ENCODE peak calls at places on chromosomes 12 and 14, in five cellular contexts. One of them, this sample, is unnamed.

GRCh38 chr14:106842687-106843086 is 1316.3 kb downstream of the TMEM121 start:
- DNase-seq in adrenal gland: no peak
- DNase-seq in lower lobe of right lung: no peak
- DNase-seq in foreskin fibroblast: no peak
- DNase-seq in heart left ventricle: no peak
- DNase-seq in this sample: no peak

GRCh38 chr12:11869901-11870300 is 200.8 kb upstream of the BCL2L14 start:
- DNase-seq in adrenal gland: no peak
- DNase-seq in lower lobe of right lung: no peak
- DNase-seq in heart left ventricle: no peak
- DNase-seq in foreskin fibroblast: no peak
- DNase-seq in this sample: no peak

GRCh38 chr12:124318336-124319020 is 23.6 kb downstream of the RFLNA start:
- DNase-seq in foreskin fibroblast: no peak
- DNase-seq in lower lobe of right lung: no peak
- DNase-seq in heart left ventricle: no peak
- DNase-seq in adrenal gland: no peak
- DNase-seq in this sample: no peak

GRCh38 chr14:104284107-104284592 is 145.8 kb downstream of the KIF26A start:
- DNase-seq in foreskin fibroblast: no peak
- DNase-seq in adrenal gland: no peak
- DNase-seq in lower lobe of right lung: peak; percentile 29
- DNase-seq in heart left ventricle: no peak
- DNase-seq in this sample: no peak

GRCh38 chr12:95070378-95070777 is 3.0 kb downstream of the NR2C1 start:
- DNase-seq in heart left ventricle: no peak
- DNase-seq in lower lobe of right lung: no peak
- DNase-seq in adrenal gland: no peak
- DNase-seq in foreskin fibroblast: no peak
- DNase-seq in this sample: no peak

GRCh38 chr14:39454906-39455539 is 22.8 kb upstream of the FBXO33 start:
- DNase-seq in foreskin fibroblast: no peak
- DNase-seq in heart left ventricle: no peak
- DNase-seq in lower lobe of right lung: no peak
- DNase-seq in adrenal gland: no peak
- DNase-seq in this sample: no peak

GRCh38 chr12:124537525-124538193 is 29.8 kb downstream of the NCOR2 start:
- DNase-seq in heart left ventricle: no peak
- DNase-seq in adrenal gland: no peak
- DNase-seq in lower lobe of right lung: peak; percentile 88
- DNase-seq in foreskin fibroblast: no peak
- DNase-seq in this sample: no peak

GRCh38 chr14:106060576-106060975 is 534.2 kb downstream of the TMEM121 start:
- DNase-seq in lower lobe of right lung: no peak
- DNase-seq in adrenal gland: no peak
- DNase-seq in heart left ventricle: no peak
- DNase-seq in foreskin fibroblast: no peak
- DNase-seq in this sample: no peak

GRCh38 chr14:74919421-74920165 is 3.5 kb downstream of the RPS6KL1 start:
- DNase-seq in adrenal gland: no peak
- DNase-seq in foreskin fibroblast: peak; percentile 41
- DNase-seq in heart left ventricle: no peak
- DNase-seq in lower lobe of right lung: no peak
- DNase-seq in this sample: no peak

GRCh38 chr14:103185051-103186027 is 62.1 kb downstream of the TNFAIP2 start:
- DNase-seq in lower lobe of right lung: no peak
- DNase-seq in foreskin fibroblast: no peak
- DNase-seq in heart left ventricle: no peak
- DNase-seq in adrenal gland: no peak
- DNase-seq in this sample: peak; percentile 33

GRCh38 chr12:113161415-113162016 is 12.0 kb downstream of the CFAP73 start:
- DNase-seq in heart left ventricle: no peak
- DNase-seq in adrenal gland: no peak
- DNase-seq in foreskin fibroblast: no peak
- DNase-seq in lower lobe of right lung: no peak
- DNase-seq in this sample: no peak

GRCh38 chr14:31927348-31927826 is 149.7 kb upstream of the ARHGAP5 start:
- DNase-seq in heart left ventricle: peak; percentile 46
- DNase-seq in adrenal gland: no peak
- DNase-seq in foreskin fibroblast: peak; percentile 87
- DNase-seq in lower lobe of right lung: no peak
- DNase-seq in this sample: peak; percentile 72

GRCh38 chr14:102317564-102318248 is 1.8 kb upstream of the ZNF839 start:
- DNase-seq in foreskin fibroblast: no peak
- DNase-seq in heart left ventricle: peak; percentile 57
- DNase-seq in adrenal gland: peak; percentile 24
- DNase-seq in lower lobe of right lung: no peak
- DNase-seq in this sample: no peak

GRCh38 chr14:80977103-80977728 is 21.8 kb downstream of the TSHR start:
- DNase-seq in lower lobe of right lung: no peak
- DNase-seq in adrenal gland: no peak
- DNase-seq in heart left ventricle: no peak
- DNase-seq in foreskin fibroblast: no peak
- DNase-seq in this sample: no peak
- TF ChIP-seq CTCF in lower lobe of right lung: no peak
- TF ChIP-seq CTCF in adrenal gland: no peak
- TF ChIP-seq CTCF in heart left ventricle: no peak
- TF ChIP-seq CTCF in foreskin fibroblast: no peak
- TF ChIP-seq CTCF in this sample: no peak

GRCh38 chr12:6620137-6620884 is 13.1 kb upstream of the CHD4 start:
- DNase-seq in heart left ventricle: no peak
- DNase-seq in adrenal gland: no peak
- DNase-seq in foreskin fibroblast: no peak
- DNase-seq in lower lobe of right lung: peak; percentile 73
- DNase-seq in this sample: no peak
- H3K4me3 ChIP-seq in heart left ventricle: peak overlapping the region; percentile 3
- H3K4me3 ChIP-seq in adrenal gland: no peak overlapping the region
- H3K4me3 ChIP-seq in foreskin fibroblast: no peak overlapping the region
- H3K4me3 ChIP-seq in lower lobe of right lung: peak overlapping the region; percentile 33
- H3K4me3 ChIP-seq in this sample: no peak overlapping the region

GRCh38 chr12:53998900-53999236 is 1.1 kb upstream of the HOXC9 start:
- DNase-seq in heart left ventricle: no peak
- DNase-seq in foreskin fibroblast: no peak
- DNase-seq in adrenal gland: no peak
- DNase-seq in lower lobe of right lung: no peak
- DNase-seq in this sample: no peak
- TF ChIP-seq CTCF in heart left ventricle: no peak
- TF ChIP-seq CTCF in foreskin fibroblast: no peak
- TF ChIP-seq CTCF in adrenal gland: no peak
- TF ChIP-seq CTCF in lower lobe of right lung: no peak
- TF ChIP-seq CTCF in this sample: no peak

DNA sequence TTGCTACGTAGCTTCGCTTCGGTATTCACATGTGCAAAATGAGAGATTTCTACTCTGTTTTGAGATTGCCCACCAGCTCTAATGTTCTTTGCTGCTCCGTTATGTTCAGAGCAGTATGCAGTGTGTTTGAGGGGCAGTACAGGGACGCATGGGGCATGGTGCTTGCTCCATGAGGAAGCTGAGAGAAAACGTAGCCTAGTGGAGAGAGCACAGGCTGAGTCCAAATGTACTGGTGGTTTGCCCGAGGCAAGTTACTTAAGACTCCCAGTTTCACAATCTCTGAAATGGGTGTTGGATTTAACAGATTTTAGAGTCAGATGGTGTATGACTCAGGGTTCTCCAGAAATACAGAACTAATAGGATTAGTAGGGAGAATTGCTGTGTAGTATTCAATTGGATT is 310.5 kb downstream of the ETNK1 start:
- DNase-seq in adrenal gland: no peak
- DNase-seq in lower lobe of right lung: no peak
- DNase-seq in foreskin fibroblast: no peak
- DNase-seq in heart left ventricle: no peak
- DNase-seq in this sample: no peak
- H3K4me3 ChIP-seq in adrenal gland: no peak overlapping the region
- H3K4me3 ChIP-seq in lower lobe of right lung: no peak overlapping the region
- H3K4me3 ChIP-seq in foreskin fibroblast: no peak overlapping the region
- H3K4me3 ChIP-seq in heart left ventricle: no peak overlapping the region
- H3K4me3 ChIP-seq in this sample: no peak overlapping the region

GRCh38 chr12:32296541-32296940 is 102.8 kb upstream of the FGD4 start:
- DNase-seq in foreskin fibroblast: no peak
- DNase-seq in adrenal gland: no peak
- DNase-seq in lower lobe of right lung: no peak
- DNase-seq in heart left ventricle: no peak
- DNase-seq in this sample: no peak

GRCh38 chr12:32298917-32299316 is 100.4 kb upstream of the FGD4 start:
- DNase-seq in foreskin fibroblast: peak; percentile 23
- DNase-seq in lower lobe of right lung: no peak
- DNase-seq in adrenal gland: no peak
- DNase-seq in heart left ventricle: no peak
- DNase-seq in this sample: no peak

GRCh38 chr12:32292175-32292574 is 107.2 kb upstream of the FGD4 start:
- DNase-seq in lower lobe of right lung: no peak
- DNase-seq in heart left ventricle: no peak
- DNase-seq in adrenal gland: no peak
- DNase-seq in foreskin fibroblast: no peak
- DNase-seq in this sample: no peak

GRCh38 chr12:32290411-32290810 is 108.9 kb upstream of the FGD4 start:
- DNase-seq in lower lobe of right lung: no peak
- DNase-seq in foreskin fibroblast: no peak
- DNase-seq in heart left ventricle: no peak
- DNase-seq in adrenal gland: no peak
- DNase-seq in this sample: no peak

DNA sequence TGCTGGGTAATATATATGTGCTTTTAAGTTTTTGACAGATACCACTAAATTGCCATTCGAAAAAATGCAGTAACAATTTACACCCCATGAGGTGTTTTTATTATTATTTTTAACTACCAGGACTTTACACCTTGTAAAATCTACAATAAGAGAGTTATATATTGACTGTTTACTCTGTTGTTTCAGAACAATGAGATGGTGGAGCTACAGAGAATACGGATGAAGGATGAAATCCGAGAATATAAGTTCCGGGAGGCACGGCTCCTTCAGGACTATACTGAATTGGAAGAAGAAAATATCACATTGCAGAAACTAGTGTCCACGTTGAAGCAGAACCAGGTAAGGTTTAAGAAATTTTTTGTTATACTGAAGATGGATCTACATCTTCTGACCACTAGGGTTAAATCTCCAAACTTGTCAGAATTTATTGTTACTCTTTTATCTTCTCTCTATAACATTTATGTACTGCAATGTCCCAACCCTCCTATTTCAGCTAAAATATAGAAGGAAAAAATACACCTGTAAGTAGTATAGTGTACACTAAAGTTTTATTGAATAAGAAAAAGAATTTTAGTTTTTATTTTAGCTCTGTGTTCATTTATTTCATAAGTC is 105.4 kb upstream of the FGD4 start:
- DNase-seq in lower lobe of right lung: no peak
- DNase-seq in adrenal gland: no peak
- DNase-seq in heart left ventricle: no peak
- DNase-seq in foreskin fibroblast: no peak
- DNase-seq in this sample: no peak
- TF ChIP-seq CTCF in lower lobe of right lung: no peak
- TF ChIP-seq CTCF in adrenal gland: no peak
- TF ChIP-seq CTCF in heart left ventricle: no peak
- TF ChIP-seq CTCF in foreskin fibroblast: no peak
- TF ChIP-seq CTCF in this sample: no peak

GRCh38 chr14:100569734-100570251 is 17.4 kb downstream of the BEGAIN start:
- DNase-seq in lower lobe of right lung: no peak
- DNase-seq in heart left ventricle: no peak
- DNase-seq in foreskin fibroblast: no peak
- DNase-seq in adrenal gland: no peak
- DNase-seq in this sample: no peak

GRCh38 chr14:100570726-100571454 is 16.3 kb downstream of the BEGAIN start:
- DNase-seq in heart left ventricle: no peak
- DNase-seq in adrenal gland: no peak
- DNase-seq in lower lobe of right lung: no peak
- DNase-seq in foreskin fibroblast: no peak
- DNase-seq in this sample: no peak

GRCh38 chr14:100567877-100568163 is 19.4 kb downstream of the BEGAIN start:
- DNase-seq in foreskin fibroblast: no peak
- DNase-seq in adrenal gland: no peak
- DNase-seq in heart left ventricle: no peak
- DNase-seq in lower lobe of right lung: no peak
- DNase-seq in this sample: no peak

GRCh38 chr14:100568164-100568997 is 18.8 kb downstream of the BEGAIN start:
- DNase-seq in adrenal gland: no peak
- DNase-seq in lower lobe of right lung: no peak
- DNase-seq in heart left ventricle: no peak
- DNase-seq in foreskin fibroblast: no peak
- DNase-seq in this sample: no peak

DNA sequence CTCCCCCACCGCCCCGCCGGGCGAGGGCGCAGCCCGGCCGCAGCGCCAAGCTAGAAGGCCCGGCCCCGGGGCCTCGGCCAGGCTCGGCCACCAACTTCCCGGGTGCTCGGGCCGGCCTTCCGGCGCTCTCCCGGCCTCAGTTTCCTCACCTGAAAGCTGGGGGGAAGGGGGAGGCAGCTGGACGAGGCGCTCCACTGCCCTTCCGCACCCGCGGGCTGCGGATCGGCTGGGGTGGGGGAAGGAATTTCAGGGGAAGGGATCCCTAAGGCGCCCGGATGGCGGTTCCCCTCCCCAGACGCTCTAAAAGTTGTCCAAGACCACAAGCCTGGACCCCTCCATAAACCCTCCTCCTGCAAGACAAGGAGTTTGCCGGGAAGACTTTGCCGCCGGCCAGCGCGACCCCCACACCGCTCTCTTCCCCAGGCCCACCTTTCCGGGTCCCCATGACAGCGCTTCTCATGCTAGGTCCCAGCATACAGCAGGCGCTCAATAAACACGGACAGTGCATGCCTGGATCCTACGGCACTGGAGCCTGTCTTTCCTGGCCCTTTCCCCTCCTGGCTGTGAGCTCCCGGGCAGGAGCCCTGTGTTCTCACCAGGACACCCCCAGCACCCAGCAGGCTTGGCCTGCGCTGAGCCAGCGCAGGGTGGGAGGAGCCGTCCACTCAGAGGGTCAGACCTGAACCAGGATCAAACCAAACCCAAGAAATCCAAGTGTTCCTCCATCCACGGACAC is 18.1 kb downstream of the BEGAIN start:
- DNase-seq in adrenal gland: no peak
- DNase-seq in foreskin fibroblast: no peak
- DNase-seq in lower lobe of right lung: no peak
- DNase-seq in heart left ventricle: no peak
- DNase-seq in this sample: no peak
- H3K4me3 ChIP-seq in adrenal gland: no peak overlapping the region
- H3K4me3 ChIP-seq in foreskin fibroblast: no peak overlapping the region
- H3K4me3 ChIP-seq in lower lobe of right lung: peak overlapping the region; percentile 56
- H3K4me3 ChIP-seq in heart left ventricle: peak overlapping the region; percentile 25
- H3K4me3 ChIP-seq in this sample: peak overlapping the region; percentile 40

GRCh38 chr12:72570601-72571000 is 298.4 kb downstream of the TRHDE start:
- DNase-seq in lower lobe of right lung: no peak
- DNase-seq in heart left ventricle: no peak
- DNase-seq in foreskin fibroblast: no peak
- DNase-seq in adrenal gland: no peak
- DNase-seq in this sample: no peak
- TF ChIP-seq CTCF in lower lobe of right lung: peak; percentile 20
- TF ChIP-seq CTCF in heart left ventricle: no peak
- TF ChIP-seq CTCF in foreskin fibroblast: peak; percentile 7
- TF ChIP-seq CTCF in adrenal gland: peak; percentile 12
- TF ChIP-seq CTCF in this sample: no peak